ENCODE peak calls at places on chromosomes 6 and 20, in five cellular contexts. S, V, R, Y and E are unnamed samples.

GRCh38 chr20:63534831-63535651 is 2.1 kb downstream of the PTK6 start:
- DNase-seq in R (peak), S (no peak), V (no peak), Y (no peak), E (no peak)

GRCh38 chr20:54134445-54135220 is 39.2 kb downstream of the CYP24A1 start:
- DNase-seq in V (no peak), S (peak), Y (no peak), R (no peak), E (no peak)

GRCh38 chr6:166490671-166491500 is 95.6 kb downstream of the RAMACL start:
- DNase-seq in Y (no peak), R (no peak), S (no peak), V (no peak), E (no peak)

GRCh38 chr6:156782691-156783320 is 5.6 kb downstream of the ARID1B start:
- DNase-seq in V (no peak), S (no peak), Y (no peak), R (no peak), E (no peak)

GRCh38 chr6:13249817-13250216 is 78.5 kb downstream of the TBC1D7 start:
- DNase-seq in V (no peak), Y (no peak), S (no peak), R (no peak), E (no peak)

GRCh38 chr6:71181565-71181964 is 107.0 kb upstream of the OGFRL1 start:
- DNase-seq in S (peak), R (no peak), Y (no peak), V (peak), E (peak)

GRCh38 chr20:363319-364078 is 16.6 kb downstream of the NRSN2 start:
- DNase-seq in V (no peak), Y (no peak), R (no peak), S (no peak), E (no peak)

GRCh38 chr6:81751388-81752083 is 945 bp downstream of the TENT5A start:
- DNase-seq in Y (no peak), R (no peak), S (peak), V (no peak), E (no peak)

GRCh38 chr6:62711750-62712149 is 425.7 kb upstream of the KHDRBS2 start:
- DNase-seq in R (no peak), V (no peak), Y (no peak), S (no peak), E (no peak)

GRCh38 chr6:115838763-115839401 is 221.8 kb downstream of the FRK start:
- DNase-seq in S (peak), V (peak), Y (no peak), R (peak), E (peak)

GRCh38 chr6:105067329-105067728 is 110.4 kb downstream of the LIN28B start:
- DNase-seq in R (no peak), S (no peak), Y (no peak), V (no peak), E (no peak)

GRCh38 chr6:37074053-37074827 is 68.8 kb downstream of the FGD2 start:
- DNase-seq in S (no peak), R (no peak), Y (no peak), V (no peak), E (no peak)

GRCh38 chr20:32067234-32067821 is 15.3 kb downstream of the HCK start:
- DNase-seq in Y (no peak), S (no peak), R (no peak), V (no peak), E (no peak)

GRCh38 chr6:40247516-40248115 is 313.4 kb upstream of the MOCS1 start:
- DNase-seq in V (no peak), R (no peak), S (no peak), Y (no peak), E (no peak)

GRCh38 chr20:57610261-57610952 is 9.8 kb downstream of the ZBP1 start:
- DNase-seq in R (no peak), Y (no peak), V (no peak), S (no peak), E (no peak)

GRCh38 chr6:12818324-12818723 is 101.8 kb downstream of the PHACTR1 start:
- DNase-seq in V (no peak), S (no peak), R (no peak), Y (no peak), E (no peak)

GRCh38 chr20:10109621-10110020 is 74.8 kb downstream of the ANKEF1 start:
- DNase-seq in V (no peak), R (no peak), S (no peak), Y (no peak), E (no peak)

GRCh38 chr6:53263915-53264314 is 84.8 kb downstream of the ELOVL5 start:
- DNase-seq in Y (no peak), S (no peak), V (no peak), R (no peak), E (no peak)

GRCh38 chr6:37205189-37205996 is 35.4 kb downstream of the PIM1 start:
- DNase-seq in V (no peak), R (peak), S (no peak), Y (no peak), E (no peak)

GRCh38 chr20:45857836-45858250 is 429 bp downstream of the ZSWIM3 start:
- DNase-seq in R (peak), V (no peak), Y (peak), S (no peak), E (no peak)

GRCh38 chr6:158376650-158377081 is 64.4 kb downstream of the TULP4 start:
- DNase-seq in Y (no peak), V (no peak), R (no peak), S (no peak), E (no peak)

GRCh38 chr6:4480788-4481725 is 295.1 kb upstream of the CDYL start:
- DNase-seq in Y (no peak), V (no peak), R (no peak), S (no peak), E (no peak)

GRCh38 chr6:158032354-158032733 is 50.7 kb downstream of the SYNJ2 start:
- DNase-seq in R (no peak), Y (no peak), V (no peak), S (no peak), E (no peak)

GRCh38 chr6:1247058-1247457 is 64.8 kb upstream of the FOXQ1 start:
- DNase-seq in V (no peak), Y (no peak), R (no peak), S (no peak), E (no peak)

DNA sequence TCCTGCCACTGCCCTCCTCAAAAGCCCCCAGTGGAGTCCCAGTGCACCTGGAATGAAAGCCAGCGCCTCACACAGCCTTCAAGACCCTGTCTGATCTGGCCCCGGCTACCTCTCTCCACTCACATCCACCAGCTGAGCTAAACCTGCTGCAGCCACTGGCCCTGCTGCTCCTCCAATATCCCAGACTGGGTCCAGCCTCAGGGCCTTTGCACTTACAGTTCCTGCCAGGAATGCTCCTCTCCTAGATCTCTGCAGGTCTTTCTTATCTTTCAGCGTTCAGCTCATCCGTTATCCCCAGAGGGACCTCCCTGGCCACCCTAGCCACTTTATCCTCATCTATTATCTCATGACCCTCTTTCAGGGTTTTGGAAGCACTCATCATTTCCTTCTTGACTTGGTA is 68.8 kb downstream of the KCNB1 start:
- DNase-seq in R (no peak), S (no peak), Y (no peak), V (no peak), E (no peak)
- TF ChIP-seq YY1 in R (no peak), S (no peak), Y (no peak), V (no peak), E (no peak)

GRCh38 chr6:32868257-32868788 is 14.3 kb downstream of the PSMB9 start:
- DNase-seq in R (peak), V (no peak), S (peak), Y (no peak), E (no peak)
- H3K9ac ChIP-seq in R (no peak), V (no peak), S (no peak), Y (no peak), E (no peak)

GRCh38 chr20:38109025-38109541 is 56.0 kb downstream of the TGM2 start:
- DNase-seq in R (no peak), Y (no peak), S (no peak), V (no peak), E (no peak)
- TF ChIP-seq ZNF274 in R (no peak), Y (no peak), S (no peak), V (no peak), E (no peak)

DNA sequence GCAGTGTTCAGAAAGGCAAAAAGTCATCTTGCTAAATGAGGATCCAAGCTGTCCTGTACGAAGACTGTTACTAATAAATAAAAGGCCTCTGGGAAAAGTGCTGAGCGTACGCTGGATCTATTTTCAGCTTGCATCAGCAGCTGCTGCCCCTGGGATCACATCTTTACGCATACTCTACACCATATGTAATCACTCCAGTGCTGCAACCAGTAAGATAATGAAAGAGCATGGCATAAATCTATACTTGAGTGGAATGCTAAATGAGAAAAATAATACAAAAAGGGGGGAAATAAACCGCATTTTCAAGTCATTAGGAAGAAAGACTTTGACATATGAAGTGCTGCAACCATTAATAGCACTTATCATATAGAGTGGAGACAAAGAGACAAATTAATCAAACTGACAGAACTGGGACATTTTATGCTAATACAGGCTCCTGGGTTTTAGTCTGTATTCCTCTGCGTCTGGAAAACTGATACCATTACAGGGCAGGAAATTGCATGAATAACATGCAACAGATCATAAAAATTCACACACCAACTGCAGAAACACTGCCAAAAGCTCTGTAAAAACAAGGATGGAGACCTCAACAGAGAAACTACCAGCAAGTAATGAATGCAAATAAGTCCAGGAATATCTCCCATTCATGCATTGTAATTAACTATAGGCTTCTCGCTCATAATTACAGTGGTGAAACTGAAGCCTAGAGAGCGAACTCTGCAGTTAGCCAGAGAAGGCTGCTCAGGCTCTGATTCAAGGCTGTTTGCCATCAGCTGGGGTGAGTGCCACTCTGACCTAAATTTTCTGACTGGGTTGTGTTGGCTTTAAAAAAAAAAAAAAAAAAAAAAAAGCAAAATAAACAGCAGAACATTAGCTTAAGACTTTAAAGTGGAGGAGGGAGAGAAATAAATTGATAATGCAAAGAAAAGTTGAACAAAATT is 83.8 kb downstream of the GJA10 start:
- DNase-seq in Y (no peak), V (no peak), S (no peak), R (no peak), E (no peak)
- TF ChIP-seq YY1 in Y (no peak), V (no peak), S (no peak), R (no peak), E (no peak)